ENCODE peak calls at places on chromosome 20, in five cellular contexts. One of them, this sample, is unnamed.

GRCh38 chr20:47188540-47188939 is 168.0 kb downstream of the ZMYND8 start:
- DNase-seq in Calu3: no peak
- DNase-seq in epithelial cell of esophagus: no peak
- DNase-seq in stimulated activated CD4-positive, alpha-beta T cell treated with anti-CD3 and anti-CD28 coated beads, Interleukin-4, amount 100 ng/mL, for 48 hours: no peak
- DNase-seq in T-cell: no peak
- DNase-seq in this sample: no peak

GRCh38 chr20:58669287-58670006 is 18.4 kb downstream of the STX16 start:
- DNase-seq in Calu3: no peak
- DNase-seq in epithelial cell of esophagus: no peak
- DNase-seq in stimulated activated CD4-positive, alpha-beta T cell treated with anti-CD3 and anti-CD28 coated beads, Interleukin-4, amount 100 ng/mL, for 48 hours: no peak
- DNase-seq in T-cell: no peak
- DNase-seq in this sample: no peak

GRCh38 chr20:51930775-51931174 is 128.5 kb upstream of the SALL4 start:
- DNase-seq in Calu3: no peak
- DNase-seq in epithelial cell of esophagus: peak; percentile 77
- DNase-seq in stimulated activated CD4-positive, alpha-beta T cell treated with anti-CD3 and anti-CD28 coated beads, Interleukin-4, amount 100 ng/mL, for 48 hours: no peak
- DNase-seq in T-cell: no peak
- DNase-seq in this sample: no peak

GRCh38 chr20:36852187-36852586 is 23.8 kb upstream of the TLDC2 start:
- DNase-seq in Calu3: no peak
- DNase-seq in epithelial cell of esophagus: no peak
- DNase-seq in stimulated activated CD4-positive, alpha-beta T cell treated with anti-CD3 and anti-CD28 coated beads, Interleukin-4, amount 100 ng/mL, for 48 hours: no peak
- DNase-seq in T-cell: no peak
- DNase-seq in this sample: no peak

GRCh38 chr20:61268024-61268423 is 16.0 kb downstream of the CDH4 start:
- DNase-seq in Calu3: no peak
- DNase-seq in epithelial cell of esophagus: no peak
- DNase-seq in stimulated activated CD4-positive, alpha-beta T cell treated with anti-CD3 and anti-CD28 coated beads, Interleukin-4, amount 100 ng/mL, for 48 hours: no peak
- DNase-seq in T-cell: no peak
- DNase-seq in this sample: no peak

GRCh38 chr20:32112862-32113261 is 3.3 kb downstream of the TM9SF4 start:
- DNase-seq in Calu3: peak; percentile 34
- DNase-seq in epithelial cell of esophagus: peak; percentile 72
- DNase-seq in stimulated activated CD4-positive, alpha-beta T cell treated with anti-CD3 and anti-CD28 coated beads, Interleukin-4, amount 100 ng/mL, for 48 hours: no peak
- DNase-seq in T-cell: no peak
- DNase-seq in this sample: peak; percentile 35

GRCh38 chr20:50484271-50484976 is 25.8 kb upstream of the PTPN1 start:
- DNase-seq in Calu3: no peak
- DNase-seq in epithelial cell of esophagus: no peak
- DNase-seq in stimulated activated CD4-positive, alpha-beta T cell treated with anti-CD3 and anti-CD28 coated beads, Interleukin-4, amount 100 ng/mL, for 48 hours: no peak
- DNase-seq in T-cell: no peak
- DNase-seq in this sample: no peak

GRCh38 chr20:9831032-9831431 is 7.8 kb downstream of the PAK5 start:
- DNase-seq in Calu3: no peak
- DNase-seq in epithelial cell of esophagus: no peak
- DNase-seq in stimulated activated CD4-positive, alpha-beta T cell treated with anti-CD3 and anti-CD28 coated beads, Interleukin-4, amount 100 ng/mL, for 48 hours: no peak
- DNase-seq in T-cell: no peak
- DNase-seq in this sample: no peak

GRCh38 chr20:1431158-1431557 is 35.5 kb downstream of the NSFL1C start:
- DNase-seq in Calu3: no peak
- DNase-seq in epithelial cell of esophagus: no peak
- DNase-seq in stimulated activated CD4-positive, alpha-beta T cell treated with anti-CD3 and anti-CD28 coated beads, Interleukin-4, amount 100 ng/mL, for 48 hours: no peak
- DNase-seq in T-cell: no peak
- DNase-seq in this sample: no peak

GRCh38 chr20:137668-138131 is 4.7 kb upstream of the DEFB126 start:
- DNase-seq in Calu3: no peak
- DNase-seq in epithelial cell of esophagus: peak; percentile 13
- DNase-seq in stimulated activated CD4-positive, alpha-beta T cell treated with anti-CD3 and anti-CD28 coated beads, Interleukin-4, amount 100 ng/mL, for 48 hours: no peak
- DNase-seq in T-cell: no peak
- DNase-seq in this sample: no peak